ENCODE peak calls at places on chromosomes 12 and 14, in nine cellular contexts. One of them, this sample, is unnamed.

GRCh38 chr12:151579-151978 is 62.4 kb downstream of the SLC6A12 start:
- DNase-seq in stimulated activated CD8-positive, alpha-beta memory T cell treated with anti-CD3 and anti-CD28 coated beads, Interleukin-2, amount 100 ng/mL, for 1 hour: no peak
- DNase-seq in NCI-H1105 treated with DMSO at 0.1 percent for 48 hours: no peak
- DNase-seq in endothelial cell: no peak
- DNase-seq in amniotic stem cell: no peak
- DNase-seq in T-helper 1 cell: no peak
- DNase-seq in fibroblast of lung: no peak
- DNase-seq in myocyte: no peak
- DNase-seq in activated naive CD4-positive, alpha-beta T cell treated with Interleukin-2 at 50 U/mL for 16 hours: no peak
- DNase-seq in this sample: no peak

GRCh38 chr12:41061189-41061588 is 126.9 kb upstream of the PDZRN4 start:
- DNase-seq in activated naive CD4-positive, alpha-beta T cell treated with Interleukin-2 at 50 U/mL for 16 hours: no peak
- DNase-seq in fibroblast of lung: no peak
- DNase-seq in stimulated activated CD8-positive, alpha-beta memory T cell treated with anti-CD3 and anti-CD28 coated beads, Interleukin-2, amount 100 ng/mL, for 1 hour: no peak
- DNase-seq in myocyte: no peak
- DNase-seq in T-helper 1 cell: no peak
- DNase-seq in endothelial cell: no peak
- DNase-seq in NCI-H1105 treated with DMSO at 0.1 percent for 48 hours: no peak
- DNase-seq in amniotic stem cell: no peak
- DNase-seq in this sample: no peak

GRCh38 chr12:80053048-80053790 is 46.1 kb upstream of the OTOGL start:
- DNase-seq in activated naive CD4-positive, alpha-beta T cell treated with Interleukin-2 at 50 U/mL for 16 hours: no peak
- DNase-seq in NCI-H1105 treated with DMSO at 0.1 percent for 48 hours: no peak
- DNase-seq in amniotic stem cell: peak; percentile 78
- DNase-seq in stimulated activated CD8-positive, alpha-beta memory T cell treated with anti-CD3 and anti-CD28 coated beads, Interleukin-2, amount 100 ng/mL, for 1 hour: no peak
- DNase-seq in myocyte: peak; percentile 81
- DNase-seq in endothelial cell: no peak
- DNase-seq in T-helper 1 cell: no peak
- DNase-seq in fibroblast of lung: peak; percentile 96
- DNase-seq in this sample: no peak

GRCh38 chr14:103281496-103282231 is 52.4 kb upstream of the EIF5 start:
- DNase-seq in fibroblast of lung: peak; percentile 40
- DNase-seq in myocyte: peak; percentile 65
- DNase-seq in amniotic stem cell: no peak
- DNase-seq in T-helper 1 cell: no peak
- DNase-seq in stimulated activated CD8-positive, alpha-beta memory T cell treated with anti-CD3 and anti-CD28 coated beads, Interleukin-2, amount 100 ng/mL, for 1 hour: no peak
- DNase-seq in endothelial cell: peak; percentile 56
- DNase-seq in NCI-H1105 treated with DMSO at 0.1 percent for 48 hours: no peak
- DNase-seq in activated naive CD4-positive, alpha-beta T cell treated with Interleukin-2 at 50 U/mL for 16 hours: no peak
- DNase-seq in this sample: peak; percentile 42

GRCh38 chr12:75905975-75906374 is 125.6 kb downstream of the PHLDA1 start:
- DNase-seq in myocyte: no peak
- DNase-seq in amniotic stem cell: no peak
- DNase-seq in activated naive CD4-positive, alpha-beta T cell treated with Interleukin-2 at 50 U/mL for 16 hours: no peak
- DNase-seq in NCI-H1105 treated with DMSO at 0.1 percent for 48 hours: no peak
- DNase-seq in fibroblast of lung: no peak
- DNase-seq in endothelial cell: no peak
- DNase-seq in T-helper 1 cell: no peak
- DNase-seq in stimulated activated CD8-positive, alpha-beta memory T cell treated with anti-CD3 and anti-CD28 coated beads, Interleukin-2, amount 100 ng/mL, for 1 hour: no peak
- DNase-seq in this sample: no peak

GRCh38 chr12:64526859-64527258 is 74.9 kb downstream of the TBK1 start:
- DNase-seq in amniotic stem cell: no peak
- DNase-seq in T-helper 1 cell: no peak
- DNase-seq in endothelial cell: no peak
- DNase-seq in NCI-H1105 treated with DMSO at 0.1 percent for 48 hours: no peak
- DNase-seq in stimulated activated CD8-positive, alpha-beta memory T cell treated with anti-CD3 and anti-CD28 coated beads, Interleukin-2, amount 100 ng/mL, for 1 hour: no peak
- DNase-seq in myocyte: no peak
- DNase-seq in fibroblast of lung: no peak
- DNase-seq in activated naive CD4-positive, alpha-beta T cell treated with Interleukin-2 at 50 U/mL for 16 hours: no peak
- DNase-seq in this sample: no peak

GRCh38 chr12:130345292-130345691 is 7.6 kb downstream of the PIWIL1 start:
- DNase-seq in activated naive CD4-positive, alpha-beta T cell treated with Interleukin-2 at 50 U/mL for 16 hours: no peak
- DNase-seq in T-helper 1 cell: no peak
- DNase-seq in myocyte: no peak
- DNase-seq in fibroblast of lung: no peak
- DNase-seq in endothelial cell: no peak
- DNase-seq in stimulated activated CD8-positive, alpha-beta memory T cell treated with anti-CD3 and anti-CD28 coated beads, Interleukin-2, amount 100 ng/mL, for 1 hour: no peak
- DNase-seq in NCI-H1105 treated with DMSO at 0.1 percent for 48 hours: no peak
- DNase-seq in amniotic stem cell: no peak
- DNase-seq in this sample: no peak

GRCh38 chr14:38882533-38882932 is 220.5 kb downstream of the SEC23A start:
- DNase-seq in amniotic stem cell: no peak
- DNase-seq in stimulated activated CD8-positive, alpha-beta memory T cell treated with anti-CD3 and anti-CD28 coated beads, Interleukin-2, amount 100 ng/mL, for 1 hour: no peak
- DNase-seq in endothelial cell: no peak
- DNase-seq in myocyte: no peak
- DNase-seq in fibroblast of lung: peak; percentile 3
- DNase-seq in activated naive CD4-positive, alpha-beta T cell treated with Interleukin-2 at 50 U/mL for 16 hours: no peak
- DNase-seq in T-helper 1 cell: no peak
- DNase-seq in NCI-H1105 treated with DMSO at 0.1 percent for 48 hours: no peak
- DNase-seq in this sample: no peak

GRCh38 chr12:99985129-99985570 is 414 bp upstream of the ANKS1B start:
- DNase-seq in amniotic stem cell: no peak
- DNase-seq in fibroblast of lung: peak; percentile 14
- DNase-seq in T-helper 1 cell: no peak
- DNase-seq in activated naive CD4-positive, alpha-beta T cell treated with Interleukin-2 at 50 U/mL for 16 hours: no peak
- DNase-seq in endothelial cell: no peak
- DNase-seq in NCI-H1105 treated with DMSO at 0.1 percent for 48 hours: no peak
- DNase-seq in myocyte: no peak
- DNase-seq in stimulated activated CD8-positive, alpha-beta memory T cell treated with anti-CD3 and anti-CD28 coated beads, Interleukin-2, amount 100 ng/mL, for 1 hour: no peak
- DNase-seq in this sample: no peak

GRCh38 chr14:59482120-59482434 is 2.1 kb downstream of the L3HYPDH start:
- DNase-seq in endothelial cell: no peak
- DNase-seq in activated naive CD4-positive, alpha-beta T cell treated with Interleukin-2 at 50 U/mL for 16 hours: no peak
- DNase-seq in fibroblast of lung: no peak
- DNase-seq in stimulated activated CD8-positive, alpha-beta memory T cell treated with anti-CD3 and anti-CD28 coated beads, Interleukin-2, amount 100 ng/mL, for 1 hour: no peak
- DNase-seq in amniotic stem cell: no peak
- DNase-seq in NCI-H1105 treated with DMSO at 0.1 percent for 48 hours: no peak
- DNase-seq in T-helper 1 cell: no peak
- DNase-seq in myocyte: no peak
- DNase-seq in this sample: no peak

GRCh38 chr14:64234877-64235651 is 59.1 kb downstream of the ESR2 start:
- DNase-seq in NCI-H1105 treated with DMSO at 0.1 percent for 48 hours: peak; percentile 56
- DNase-seq in amniotic stem cell: no peak
- DNase-seq in endothelial cell: no peak
- DNase-seq in stimulated activated CD8-positive, alpha-beta memory T cell treated with anti-CD3 and anti-CD28 coated beads, Interleukin-2, amount 100 ng/mL, for 1 hour: no peak
- DNase-seq in activated naive CD4-positive, alpha-beta T cell treated with Interleukin-2 at 50 U/mL for 16 hours: no peak
- DNase-seq in myocyte: peak; percentile 21
- DNase-seq in fibroblast of lung: peak; percentile 67
- DNase-seq in T-helper 1 cell: no peak
- DNase-seq in this sample: no peak

GRCh38 chr14:52402812-52403526 is 88.9 kb downstream of the PTGER2 start:
- DNase-seq in amniotic stem cell: no peak
- DNase-seq in activated naive CD4-positive, alpha-beta T cell treated with Interleukin-2 at 50 U/mL for 16 hours: peak; percentile 29
- DNase-seq in T-helper 1 cell: no peak
- DNase-seq in myocyte: no peak
- DNase-seq in NCI-H1105 treated with DMSO at 0.1 percent for 48 hours: no peak
- DNase-seq in endothelial cell: no peak
- DNase-seq in stimulated activated CD8-positive, alpha-beta memory T cell treated with anti-CD3 and anti-CD28 coated beads, Interleukin-2, amount 100 ng/mL, for 1 hour: no peak
- DNase-seq in fibroblast of lung: peak; percentile 79
- DNase-seq in this sample: no peak

GRCh38 chr12:124696689-124697476 is 129.5 kb upstream of the NCOR2 start:
- DNase-seq in NCI-H1105 treated with DMSO at 0.1 percent for 48 hours: peak; percentile 4
- DNase-seq in stimulated activated CD8-positive, alpha-beta memory T cell treated with anti-CD3 and anti-CD28 coated beads, Interleukin-2, amount 100 ng/mL, for 1 hour: no peak
- DNase-seq in activated naive CD4-positive, alpha-beta T cell treated with Interleukin-2 at 50 U/mL for 16 hours: no peak
- DNase-seq in amniotic stem cell: no peak
- DNase-seq in myocyte: no peak
- DNase-seq in fibroblast of lung: no peak
- DNase-seq in T-helper 1 cell: no peak
- DNase-seq in endothelial cell: no peak
- DNase-seq in this sample: no peak

GRCh38 chr12:65609359-65609771 is 214.9 kb upstream of the HMGA2 start:
- DNase-seq in myocyte: peak; percentile 54
- DNase-seq in activated naive CD4-positive, alpha-beta T cell treated with Interleukin-2 at 50 U/mL for 16 hours: no peak
- DNase-seq in endothelial cell: no peak
- DNase-seq in fibroblast of lung: peak; percentile 85
- DNase-seq in NCI-H1105 treated with DMSO at 0.1 percent for 48 hours: no peak
- DNase-seq in amniotic stem cell: peak; percentile 35
- DNase-seq in T-helper 1 cell: no peak
- DNase-seq in stimulated activated CD8-positive, alpha-beta memory T cell treated with anti-CD3 and anti-CD28 coated beads, Interleukin-2, amount 100 ng/mL, for 1 hour: no peak
- DNase-seq in this sample: no peak

GRCh38 chr14:61106627-61107147 is 125.6 kb downstream of the SLC38A6 start:
- DNase-seq in NCI-H1105 treated with DMSO at 0.1 percent for 48 hours: no peak
- DNase-seq in stimulated activated CD8-positive, alpha-beta memory T cell treated with anti-CD3 and anti-CD28 coated beads, Interleukin-2, amount 100 ng/mL, for 1 hour: no peak
- DNase-seq in myocyte: peak; percentile 62
- DNase-seq in T-helper 1 cell: no peak
- DNase-seq in amniotic stem cell: no peak
- DNase-seq in activated naive CD4-positive, alpha-beta T cell treated with Interleukin-2 at 50 U/mL for 16 hours: no peak
- DNase-seq in endothelial cell: no peak
- DNase-seq in fibroblast of lung: no peak
- DNase-seq in this sample: no peak

GRCh38 chr12:20492251-20492728 is 124.0 kb downstream of the PDE3A start:
- DNase-seq in stimulated activated CD8-positive, alpha-beta memory T cell treated with anti-CD3 and anti-CD28 coated beads, Interleukin-2, amount 100 ng/mL, for 1 hour: no peak
- DNase-seq in myocyte: no peak
- DNase-seq in activated naive CD4-positive, alpha-beta T cell treated with Interleukin-2 at 50 U/mL for 16 hours: no peak
- DNase-seq in NCI-H1105 treated with DMSO at 0.1 percent for 48 hours: no peak
- DNase-seq in endothelial cell: no peak
- DNase-seq in amniotic stem cell: no peak
- DNase-seq in T-helper 1 cell: no peak
- DNase-seq in fibroblast of lung: peak; percentile 69
- DNase-seq in this sample: no peak

GRCh38 chr14:75283884-75284563 is 5.4 kb downstream of the FOS start:
- DNase-seq in T-helper 1 cell: no peak
- DNase-seq in NCI-H1105 treated with DMSO at 0.1 percent for 48 hours: no peak
- DNase-seq in stimulated activated CD8-positive, alpha-beta memory T cell treated with anti-CD3 and anti-CD28 coated beads, Interleukin-2, amount 100 ng/mL, for 1 hour: no peak
- DNase-seq in endothelial cell: no peak
- DNase-seq in fibroblast of lung: peak; percentile 26
- DNase-seq in activated naive CD4-positive, alpha-beta T cell treated with Interleukin-2 at 50 U/mL for 16 hours: no peak
- DNase-seq in amniotic stem cell: no peak
- DNase-seq in myocyte: no peak
- DNase-seq in this sample: no peak

GRCh38 chr14:68476212-68476964 is 316.5 kb downstream of the ZFP36L1 start:
- DNase-seq in stimulated activated CD8-positive, alpha-beta memory T cell treated with anti-CD3 and anti-CD28 coated beads, Interleukin-2, amount 100 ng/mL, for 1 hour: no peak
- DNase-seq in NCI-H1105 treated with DMSO at 0.1 percent for 48 hours: no peak
- DNase-seq in amniotic stem cell: no peak
- DNase-seq in activated naive CD4-positive, alpha-beta T cell treated with Interleukin-2 at 50 U/mL for 16 hours: no peak
- DNase-seq in T-helper 1 cell: no peak
- DNase-seq in myocyte: peak; percentile 79
- DNase-seq in fibroblast of lung: peak; percentile 96
- DNase-seq in endothelial cell: no peak
- DNase-seq in this sample: no peak

GRCh38 chr12:97716356-97716755 is 253.8 kb downstream of the RMST start:
- DNase-seq in stimulated activated CD8-positive, alpha-beta memory T cell treated with anti-CD3 and anti-CD28 coated beads, Interleukin-2, amount 100 ng/mL, for 1 hour: no peak
- DNase-seq in endothelial cell: no peak
- DNase-seq in NCI-H1105 treated with DMSO at 0.1 percent for 48 hours: peak; percentile 32
- DNase-seq in activated naive CD4-positive, alpha-beta T cell treated with Interleukin-2 at 50 U/mL for 16 hours: no peak
- DNase-seq in amniotic stem cell: no peak
- DNase-seq in fibroblast of lung: no peak
- DNase-seq in myocyte: no peak
- DNase-seq in T-helper 1 cell: no peak
- DNase-seq in this sample: no peak

GRCh38 chr14:52268191-52269061 is 928 bp downstream of the PTGDR start:
- DNase-seq in endothelial cell: peak; percentile 32
- DNase-seq in fibroblast of lung: peak; percentile 35
- DNase-seq in myocyte: peak; percentile 18
- DNase-seq in T-helper 1 cell: no peak
- DNase-seq in stimulated activated CD8-positive, alpha-beta memory T cell treated with anti-CD3 and anti-CD28 coated beads, Interleukin-2, amount 100 ng/mL, for 1 hour: no peak
- DNase-seq in NCI-H1105 treated with DMSO at 0.1 percent for 48 hours: no peak
- DNase-seq in activated naive CD4-positive, alpha-beta T cell treated with Interleukin-2 at 50 U/mL for 16 hours: peak; percentile 44
- DNase-seq in amniotic stem cell: no peak
- DNase-seq in this sample: no peak

GRCh38 chr12:121828306-121828705 is 24.5 kb downstream of the SETD1B start:
- DNase-seq in fibroblast of lung: no peak
- DNase-seq in T-helper 1 cell: no peak
- DNase-seq in endothelial cell: no peak
- DNase-seq in stimulated activated CD8-positive, alpha-beta memory T cell treated with anti-CD3 and anti-CD28 coated beads, Interleukin-2, amount 100 ng/mL, for 1 hour: no peak
- DNase-seq in NCI-H1105 treated with DMSO at 0.1 percent for 48 hours: no peak
- DNase-seq in activated naive CD4-positive, alpha-beta T cell treated with Interleukin-2 at 50 U/mL for 16 hours: no peak
- DNase-seq in myocyte: no peak
- DNase-seq in amniotic stem cell: no peak
- DNase-seq in this sample: no peak

GRCh38 chr12:27843714-27844245 is 63.7 kb upstream of the MANSC4 start:
- DNase-seq in endothelial cell: no peak
- DNase-seq in activated naive CD4-positive, alpha-beta T cell treated with Interleukin-2 at 50 U/mL for 16 hours: no peak
- DNase-seq in stimulated activated CD8-positive, alpha-beta memory T cell treated with anti-CD3 and anti-CD28 coated beads, Interleukin-2, amount 100 ng/mL, for 1 hour: no peak
- DNase-seq in amniotic stem cell: no peak
- DNase-seq in T-helper 1 cell: no peak
- DNase-seq in myocyte: no peak
- DNase-seq in fibroblast of lung: peak; percentile 94
- DNase-seq in NCI-H1105 treated with DMSO at 0.1 percent for 48 hours: no peak
- DNase-seq in this sample: no peak

GRCh38 chr14:53840444-53840843 is 116.2 kb downstream of the BMP4 start:
- DNase-seq in stimulated activated CD8-positive, alpha-beta memory T cell treated with anti-CD3 and anti-CD28 coated beads, Interleukin-2, amount 100 ng/mL, for 1 hour: no peak
- DNase-seq in fibroblast of lung: peak; percentile 74
- DNase-seq in NCI-H1105 treated with DMSO at 0.1 percent for 48 hours: no peak
- DNase-seq in T-helper 1 cell: no peak
- DNase-seq in endothelial cell: no peak
- DNase-seq in amniotic stem cell: no peak
- DNase-seq in myocyte: no peak
- DNase-seq in activated naive CD4-positive, alpha-beta T cell treated with Interleukin-2 at 50 U/mL for 16 hours: no peak
- DNase-seq in this sample: no peak

GRCh38 chr14:29321646-29322045 is 555.1 kb downstream of the FOXG1 start:
- DNase-seq in activated naive CD4-positive, alpha-beta T cell treated with Interleukin-2 at 50 U/mL for 16 hours: no peak
- DNase-seq in T-helper 1 cell: no peak
- DNase-seq in NCI-H1105 treated with DMSO at 0.1 percent for 48 hours: no peak
- DNase-seq in amniotic stem cell: no peak
- DNase-seq in fibroblast of lung: peak; percentile 90
- DNase-seq in endothelial cell: no peak
- DNase-seq in myocyte: peak; percentile 4
- DNase-seq in stimulated activated CD8-positive, alpha-beta memory T cell treated with anti-CD3 and anti-CD28 coated beads, Interleukin-2, amount 100 ng/mL, for 1 hour: no peak
- DNase-seq in this sample: no peak

GRCh38 chr12:4133636-4134433 is 139.7 kb upstream of the CCND2 start:
- DNase-seq in activated naive CD4-positive, alpha-beta T cell treated with Interleukin-2 at 50 U/mL for 16 hours: no peak
- DNase-seq in stimulated activated CD8-positive, alpha-beta memory T cell treated with anti-CD3 and anti-CD28 coated beads, Interleukin-2, amount 100 ng/mL, for 1 hour: no peak
- DNase-seq in endothelial cell: peak; percentile 53
- DNase-seq in myocyte: peak; percentile 93
- DNase-seq in T-helper 1 cell: no peak
- DNase-seq in amniotic stem cell: no peak
- DNase-seq in NCI-H1105 treated with DMSO at 0.1 percent for 48 hours: no peak
- DNase-seq in fibroblast of lung: no peak
- DNase-seq in this sample: no peak

GRCh38 chr12:93879476-93880376 is 202.6 kb downstream of the CRADD start:
- DNase-seq in T-helper 1 cell: no peak
- DNase-seq in stimulated activated CD8-positive, alpha-beta memory T cell treated with anti-CD3 and anti-CD28 coated beads, Interleukin-2, amount 100 ng/mL, for 1 hour: no peak
- DNase-seq in myocyte: peak; percentile 84
- DNase-seq in fibroblast of lung: peak; percentile 97
- DNase-seq in activated naive CD4-positive, alpha-beta T cell treated with Interleukin-2 at 50 U/mL for 16 hours: no peak
- DNase-seq in amniotic stem cell: peak; percentile 32
- DNase-seq in NCI-H1105 treated with DMSO at 0.1 percent for 48 hours: no peak
- DNase-seq in endothelial cell: no peak
- DNase-seq in this sample: no peak

GRCh38 chr14:55129428-55130193 is 559 bp downstream of the LGALS3 start:
- DNase-seq in amniotic stem cell: peak; percentile 57
- DNase-seq in endothelial cell: peak; percentile 39
- DNase-seq in myocyte: peak; percentile 80
- DNase-seq in stimulated activated CD8-positive, alpha-beta memory T cell treated with anti-CD3 and anti-CD28 coated beads, Interleukin-2, amount 100 ng/mL, for 1 hour: peak; percentile 13
- DNase-seq in T-helper 1 cell: peak; percentile 34
- DNase-seq in fibroblast of lung: peak; percentile 71
- DNase-seq in NCI-H1105 treated with DMSO at 0.1 percent for 48 hours: no peak
- DNase-seq in activated naive CD4-positive, alpha-beta T cell treated with Interleukin-2 at 50 U/mL for 16 hours: peak; percentile 64
- DNase-seq in this sample: no peak

GRCh38 chr14:71061458-71061857 is 154.2 kb downstream of the PCNX1 start:
- DNase-seq in fibroblast of lung: peak; percentile 21
- DNase-seq in myocyte: no peak
- DNase-seq in stimulated activated CD8-positive, alpha-beta memory T cell treated with anti-CD3 and anti-CD28 coated beads, Interleukin-2, amount 100 ng/mL, for 1 hour: no peak
- DNase-seq in T-helper 1 cell: no peak
- DNase-seq in NCI-H1105 treated with DMSO at 0.1 percent for 48 hours: no peak
- DNase-seq in activated naive CD4-positive, alpha-beta T cell treated with Interleukin-2 at 50 U/mL for 16 hours: no peak
- DNase-seq in amniotic stem cell: no peak
- DNase-seq in endothelial cell: no peak
- DNase-seq in this sample: no peak

GRCh38 chr14:81319946-81320345 is 80.2 kb downstream of the STON2 start:
- DNase-seq in NCI-H1105 treated with DMSO at 0.1 percent for 48 hours: no peak
- DNase-seq in myocyte: no peak
- DNase-seq in activated naive CD4-positive, alpha-beta T cell treated with Interleukin-2 at 50 U/mL for 16 hours: no peak
- DNase-seq in amniotic stem cell: no peak
- DNase-seq in fibroblast of lung: no peak
- DNase-seq in endothelial cell: no peak
- DNase-seq in stimulated activated CD8-positive, alpha-beta memory T cell treated with anti-CD3 and anti-CD28 coated beads, Interleukin-2, amount 100 ng/mL, for 1 hour: no peak
- DNase-seq in T-helper 1 cell: no peak
- DNase-seq in this sample: no peak

GRCh38 chr12:127280393-127281275 is 986.3 kb upstream of the TMEM132C start:
- DNase-seq in NCI-H1105 treated with DMSO at 0.1 percent for 48 hours: no peak
- DNase-seq in fibroblast of lung: no peak
- DNase-seq in activated naive CD4-positive, alpha-beta T cell treated with Interleukin-2 at 50 U/mL for 16 hours: peak; percentile 63
- DNase-seq in amniotic stem cell: no peak
- DNase-seq in myocyte: no peak
- DNase-seq in T-helper 1 cell: peak; percentile 29
- DNase-seq in stimulated activated CD8-positive, alpha-beta memory T cell treated with anti-CD3 and anti-CD28 coated beads, Interleukin-2, amount 100 ng/mL, for 1 hour: peak; percentile 19
- DNase-seq in endothelial cell: no peak
- DNase-seq in this sample: peak; percentile 50

GRCh38 chr12:120142231-120142877 is 25.8 kb upstream of the RAB35 start:
- DNase-seq in NCI-H1105 treated with DMSO at 0.1 percent for 48 hours: no peak
- DNase-seq in fibroblast of lung: no peak
- DNase-seq in amniotic stem cell: no peak
- DNase-seq in endothelial cell: no peak
- DNase-seq in T-helper 1 cell: no peak
- DNase-seq in stimulated activated CD8-positive, alpha-beta memory T cell treated with anti-CD3 and anti-CD28 coated beads, Interleukin-2, amount 100 ng/mL, for 1 hour: no peak
- DNase-seq in myocyte: no peak
- DNase-seq in activated naive CD4-positive, alpha-beta T cell treated with Interleukin-2 at 50 U/mL for 16 hours: no peak
- DNase-seq in this sample: no peak